ENCODE peak calls at places on chromosomes 16 and 17, in eight cellular contexts. One of them, this sample, is unnamed.

GRCh38 chr17:31559647-31560501 is 168.4 kb downstream of the RAB11FIP4 start:
- DNase-seq in T-cell: no peak
- DNase-seq in C1 segment of cervical spinal cord: no peak
- DNase-seq in cardiac muscle cell: no peak
- DNase-seq in T-helper 1 cell: no peak
- DNase-seq in NCI-H1105: no peak
- DNase-seq in GM19239: no peak
- DNase-seq in skeletal muscle cell: no peak
- DNase-seq in this sample: no peak

GRCh38 chr16:69532761-69533459 is 32.9 kb upstream of the NFAT5 start:
- DNase-seq in T-cell: no peak
- DNase-seq in C1 segment of cervical spinal cord: no peak
- DNase-seq in cardiac muscle cell: no peak
- DNase-seq in T-helper 1 cell: no peak
- DNase-seq in NCI-H1105: no peak
- DNase-seq in GM19239: no peak
- DNase-seq in skeletal muscle cell: no peak
- DNase-seq in this sample: no peak

GRCh38 chr17:44376124-44376523 is 12.5 kb upstream of the FAM171A2 start:
- DNase-seq in T-cell: no peak
- DNase-seq in C1 segment of cervical spinal cord: no peak
- DNase-seq in cardiac muscle cell: no peak
- DNase-seq in T-helper 1 cell: no peak
- DNase-seq in NCI-H1105: no peak
- DNase-seq in GM19239: no peak
- DNase-seq in skeletal muscle cell: no peak
- DNase-seq in this sample: no peak

GRCh38 chr16:13911871-13912270 is 8.1 kb upstream of the ERCC4 start:
- DNase-seq in T-cell: no peak
- DNase-seq in C1 segment of cervical spinal cord: no peak
- DNase-seq in cardiac muscle cell: no peak
- DNase-seq in T-helper 1 cell: no peak
- DNase-seq in NCI-H1105: no peak
- DNase-seq in GM19239: no peak
- DNase-seq in skeletal muscle cell: no peak
- DNase-seq in this sample: no peak

GRCh38 chr16:8372141-8372540 is 218.2 kb downstream of the TMEM114 start:
- DNase-seq in T-cell: no peak
- DNase-seq in C1 segment of cervical spinal cord: no peak
- DNase-seq in cardiac muscle cell: no peak
- DNase-seq in T-helper 1 cell: no peak
- DNase-seq in NCI-H1105: no peak
- DNase-seq in GM19239: no peak
- DNase-seq in skeletal muscle cell: no peak
- DNase-seq in this sample: no peak

GRCh38 chr17:41975099-41976083 is 8.8 kb downstream of the CNP start:
- DNase-seq in T-cell: no peak
- DNase-seq in C1 segment of cervical spinal cord: peak
- DNase-seq in cardiac muscle cell: no peak
- DNase-seq in T-helper 1 cell: no peak
- DNase-seq in NCI-H1105: no peak
- DNase-seq in GM19239: no peak
- DNase-seq in skeletal muscle cell: no peak
- DNase-seq in this sample: peak

GRCh38 chr17:27283057-27283456 is 10.9 kb upstream of the WSB1 start:
- DNase-seq in T-cell: no peak
- DNase-seq in C1 segment of cervical spinal cord: no peak
- DNase-seq in cardiac muscle cell: no peak
- DNase-seq in T-helper 1 cell: no peak
- DNase-seq in NCI-H1105: no peak
- DNase-seq in GM19239: no peak
- DNase-seq in skeletal muscle cell: no peak
- DNase-seq in this sample: no peak

GRCh38 chr16:11402051-11402744 is 56.9 kb downstream of the RMI2 start:
- DNase-seq in T-cell: no peak
- DNase-seq in C1 segment of cervical spinal cord: no peak
- DNase-seq in cardiac muscle cell: no peak
- DNase-seq in T-helper 1 cell: no peak
- DNase-seq in NCI-H1105: no peak
- DNase-seq in GM19239: no peak
- DNase-seq in skeletal muscle cell: no peak
- DNase-seq in this sample: no peak

GRCh38 chr17:44887016-44887415 is 12.2 kb downstream of the EFTUD2 start:
- DNase-seq in T-cell: no peak
- DNase-seq in C1 segment of cervical spinal cord: no peak
- DNase-seq in cardiac muscle cell: no peak
- DNase-seq in T-helper 1 cell: no peak
- DNase-seq in NCI-H1105: no peak
- DNase-seq in GM19239: no peak
- DNase-seq in skeletal muscle cell: no peak
- DNase-seq in this sample: no peak

GRCh38 chr16:35724551-35724950 is 2265.1 kb downstream of the TP53TG3F start:
- DNase-seq in T-cell: no peak
- DNase-seq in C1 segment of cervical spinal cord: no peak
- DNase-seq in cardiac muscle cell: no peak
- DNase-seq in T-helper 1 cell: no peak
- DNase-seq in NCI-H1105: no peak
- DNase-seq in GM19239: no peak
- DNase-seq in skeletal muscle cell: no peak
- DNase-seq in this sample: no peak

GRCh38 chr17:8151641-8152111 is 528 bp downstream of the PER1 start:
- DNase-seq in T-cell: no peak
- DNase-seq in C1 segment of cervical spinal cord: peak
- DNase-seq in cardiac muscle cell: peak
- DNase-seq in T-helper 1 cell: peak
- DNase-seq in NCI-H1105: peak
- DNase-seq in GM19239: no peak
- DNase-seq in skeletal muscle cell: peak
- DNase-seq in this sample: peak

GRCh38 chr17:66203274-66204015 is 11.5 kb upstream of the CEP112 start:
- DNase-seq in T-cell: no peak
- DNase-seq in C1 segment of cervical spinal cord: no peak
- DNase-seq in cardiac muscle cell: no peak
- DNase-seq in T-helper 1 cell: no peak
- DNase-seq in NCI-H1105: no peak
- DNase-seq in GM19239: no peak
- DNase-seq in skeletal muscle cell: no peak
- DNase-seq in this sample: no peak

GRCh38 chr17:78284146-78284545 is 52.7 kb downstream of the TMEM235 start:
- DNase-seq in T-cell: no peak
- DNase-seq in C1 segment of cervical spinal cord: no peak
- DNase-seq in cardiac muscle cell: no peak
- DNase-seq in T-helper 1 cell: no peak
- DNase-seq in NCI-H1105: no peak
- DNase-seq in GM19239: no peak
- DNase-seq in skeletal muscle cell: peak
- DNase-seq in this sample: no peak

GRCh38 chr17:21005803-21006202 is 37.0 kb downstream of the USP22 start:
- DNase-seq in T-cell: no peak
- DNase-seq in C1 segment of cervical spinal cord: no peak
- DNase-seq in cardiac muscle cell: no peak
- DNase-seq in T-helper 1 cell: no peak
- DNase-seq in NCI-H1105: no peak
- DNase-seq in GM19239: no peak
- DNase-seq in skeletal muscle cell: no peak
- DNase-seq in this sample: no peak

GRCh38 chr17:41520821-41521521 is 2.3 kb upstream of the KRT15 start:
- DNase-seq in T-cell: no peak
- DNase-seq in C1 segment of cervical spinal cord: no peak
- DNase-seq in cardiac muscle cell: no peak
- DNase-seq in T-helper 1 cell: no peak
- DNase-seq in NCI-H1105: peak
- DNase-seq in GM19239: no peak
- DNase-seq in skeletal muscle cell: no peak
- DNase-seq in this sample: peak

GRCh38 chr16:67741118-67741517 is 22.0 kb upstream of the GFOD2 start:
- DNase-seq in T-cell: no peak
- DNase-seq in C1 segment of cervical spinal cord: no peak
- DNase-seq in cardiac muscle cell: no peak
- DNase-seq in T-helper 1 cell: no peak
- DNase-seq in NCI-H1105: no peak
- DNase-seq in GM19239: no peak
- DNase-seq in skeletal muscle cell: no peak
- DNase-seq in this sample: no peak

GRCh38 chr16:66474750-66475199 is 47.7 kb downstream of the BEAN1 start:
- DNase-seq in T-cell: peak
- DNase-seq in C1 segment of cervical spinal cord: no peak
- DNase-seq in cardiac muscle cell: no peak
- DNase-seq in T-helper 1 cell: peak
- DNase-seq in NCI-H1105: peak
- DNase-seq in GM19239: peak
- DNase-seq in skeletal muscle cell: no peak
- DNase-seq in this sample: peak

GRCh38 chr16:56868175-56868574 is 3.2 kb downstream of the SLC12A3 start:
- DNase-seq in T-cell: no peak
- DNase-seq in C1 segment of cervical spinal cord: no peak
- DNase-seq in cardiac muscle cell: no peak
- DNase-seq in T-helper 1 cell: no peak
- DNase-seq in NCI-H1105: no peak
- DNase-seq in GM19239: no peak
- DNase-seq in skeletal muscle cell: no peak
- DNase-seq in this sample: no peak

GRCh38 chr16:9090101-9090959 is 1.1 kb upstream of the HAPSTR1 start:
- DNase-seq in T-cell: peak
- DNase-seq in C1 segment of cervical spinal cord: peak
- DNase-seq in cardiac muscle cell: peak
- DNase-seq in T-helper 1 cell: peak
- DNase-seq in NCI-H1105: no peak
- DNase-seq in GM19239: no peak
- DNase-seq in skeletal muscle cell: no peak
- DNase-seq in this sample: no peak

This sample was measured in A172.